ENCODE peak calls at places on chromosomes 12 and 14, in four cellular contexts. S is K562, L is H1, Q is HepG2. Y is an unnamed sample.

GRCh38 chr12:50188875-50189575 is 21.9 kb upstream of the CERS5 start:
- DNase-seq in Q (no peak), L (no peak), S (no peak), Y (no peak)

GRCh38 chr14:29953501-29953900 is 25.9 kb upstream of the PRKD1 start:
- DNase-seq in L (no peak), Q (no peak), S (no peak), Y (no peak)

GRCh38 chr12:95182868-95183415 is 34.3 kb downstream of the FGD6 start:
- DNase-seq in L (no peak), S (no peak), Q (no peak), Y (no peak)

GRCh38 chr14:45072121-45072520 is 11.8 kb upstream of the PRPF39 start:
- DNase-seq in L (no peak), S (no peak), Q (no peak), Y (no peak)

GRCh38 chr14:61388173-61388975 is 67.0 kb downstream of the PRKCH start:
- DNase-seq in L (no peak), S (no peak), Q (no peak), Y (peak; percentile 86)

GRCh38 chr14:70856851-70857498 is 47.7 kb upstream of the MAP3K9 start:
- DNase-seq in L (no peak), Q (no peak), S (no peak), Y (no peak)

GRCh38 chr12:113064395-113065125 is 8.0 kb downstream of the DTX1 start:
- DNase-seq in S (no peak), Q (no peak), L (no peak), Y (no peak)

GRCh38 chr14:32968972-32969544 is 30.4 kb downstream of the NPAS3 start:
- DNase-seq in S (no peak), Q (no peak), L (no peak), Y (no peak)

GRCh38 chr14:64611358-64612020 is 61.7 kb downstream of the PPP1R36 start:
- DNase-seq in S (no peak), Q (no peak), L (no peak), Y (no peak)

GRCh38 chr12:59070534-59070933 is 150.2 kb upstream of the LRIG3 start:
- DNase-seq in Q (no peak), S (no peak), L (no peak), Y (no peak)

GRCh38 chr12:101064721-101065120 is 145.3 kb downstream of the SLC5A8 start:
- DNase-seq in Q (no peak), L (no peak), S (no peak), Y (no peak)

GRCh38 chr12:47206450-47206830 is 126.7 kb upstream of the AMIGO2 start:
- DNase-seq in Q (no peak), L (no peak), S (no peak), Y (no peak)

GRCh38 chr12:89161553-89161952 is 190.7 kb downstream of the DUSP6 start:
- DNase-seq in Q (no peak), L (no peak), S (no peak), Y (no peak)

GRCh38 chr14:63852817-63853730 is at the start of gene SYNE2:
- DNase-seq in S (peak; percentile 55), L (no peak), Q (peak; percentile 38), Y (no peak)

GRCh38 chr12:90290980-90291975 is 582.6 kb upstream of the ATP2B1 start:
- DNase-seq in Q (no peak), S (no peak), L (no peak), Y (no peak)

GRCh38 chr12:130633771-130634170 is 82.3 kb downstream of the RIMBP2 start:
- DNase-seq in S (no peak), Q (no peak), L (peak; percentile 61), Y (no peak)

GRCh38 chr12:13124661-13125505 is 21.4 kb upstream of the GSG1 start:
- DNase-seq in Q (no peak), L (no peak), S (no peak), Y (no peak)

GRCh38 chr12:868722-869121 is 80.8 kb downstream of the RAD52 start:
- DNase-seq in L (no peak), Q (no peak), S (peak; percentile 12), Y (no peak)
- TF ChIP-seq JUND in L (no peak), Q (no peak), S (no peak), Y (no peak)

DNA sequence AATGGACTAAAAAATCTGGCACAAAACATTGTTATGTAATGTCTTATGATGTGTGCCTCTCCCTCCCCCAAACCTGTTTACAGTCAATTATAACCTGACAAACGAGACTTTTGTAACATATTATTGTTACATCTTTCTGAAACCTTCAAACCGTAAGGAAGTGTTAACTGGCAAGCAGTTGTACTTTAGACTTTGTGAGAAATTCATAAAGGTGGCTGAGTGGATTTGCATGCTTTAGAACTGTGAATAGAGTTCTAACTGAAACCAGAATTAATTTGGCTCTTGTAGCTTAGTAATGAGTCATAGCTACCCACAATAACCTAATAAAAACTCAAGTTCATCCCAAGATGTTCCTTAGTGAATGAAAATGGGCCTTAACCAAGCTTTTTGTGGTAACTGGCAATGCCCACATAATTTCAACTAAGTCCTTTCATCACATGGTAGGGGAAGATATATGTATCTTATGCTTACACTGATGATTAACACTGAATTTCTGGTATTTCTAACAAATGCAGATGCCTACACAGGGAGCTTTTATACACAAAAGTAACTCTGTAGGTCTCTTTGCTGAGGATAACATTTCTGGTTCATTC is 29.7 kb downstream of the RAD9B start:
- DNase-seq in L (no peak), Q (no peak), S (no peak), Y (peak; percentile 96)
- TF ChIP-seq JUND in L (no peak), Q (no peak), S (no peak), Y (peak; percentile 81)

DNA sequence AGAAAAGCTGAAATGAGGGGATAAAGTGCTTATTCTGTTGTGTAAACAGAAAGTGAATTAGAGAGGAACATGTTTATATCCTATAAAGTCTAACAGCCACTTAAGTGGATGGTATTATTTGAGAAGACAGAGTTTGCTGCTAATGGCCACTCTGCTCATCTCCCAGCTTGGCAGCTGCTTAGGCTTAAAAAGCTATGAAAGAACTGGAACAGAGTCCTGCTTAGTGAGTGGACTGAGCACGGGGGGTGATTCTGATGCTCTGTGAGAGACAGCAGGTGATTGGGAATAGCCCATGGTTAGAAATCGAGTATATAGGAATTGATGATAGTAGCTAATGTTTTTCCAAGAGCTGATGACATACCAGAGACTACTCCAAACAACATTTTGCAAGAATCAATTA is 646.0 kb upstream of the TMEM132C start:
- DNase-seq in Q (no peak), S (no peak), L (no peak), Y (no peak)
- TF ChIP-seq JUND in Q (no peak), S (no peak), L (no peak), Y (no peak)

GRCh38 chr12:8088574-8088973 is 6.5 kb downstream of the NECAP1 start:
- DNase-seq in L (no peak), S (no peak), Q (no peak), Y (no peak)
- TF ChIP-seq JUND in L (no peak), S (no peak), Q (no peak), Y (no peak)

Y was measured in GM12878.